ENCODE peak calls at places on chromosomes 7 and 10, in eight cellular contexts. G is ovary, J is Peyer's patch, O is adrenal gland, M is upper lobe of left lung, S is endothelial cell of umbilical vein, Z is prostate gland, E is HepG2. N is an unnamed sample. For H3K36me3, the result is how much of the 10 kb centered on the place peaks cover.

GRCh38 chr10:7610651-7611389 is 55.9 kb downstream of the ITIH5 start:
- DNase-seq in G (peak), J (no peak), O (no peak), M (no peak), S (no peak), Z (no peak), E (no peak), N (no peak)

GRCh38 chr7:67758551-67758950 is 761.9 kb downstream of the TYW1 start:
- DNase-seq in G (no peak), J (no peak), O (no peak), M (no peak), S (no peak), Z (no peak), E (no peak), N (no peak)

GRCh38 chr7:134685250-134685649 is 38.6 kb downstream of the BPGM start:
- DNase-seq in G (no peak), J (no peak), O (no peak), M (no peak), S (peak), Z (no peak), E (no peak), N (no peak)

GRCh38 chr7:43117025-43117424 is 4.6 kb downstream of the HECW1 start:
- DNase-seq in G (no peak), J (no peak), O (no peak), M (no peak), S (no peak), Z (no peak), E (no peak), N (no peak)

GRCh38 chr10:86107131-86107530 is 259.5 kb downstream of the GRID1 start:
- DNase-seq in G (no peak), J (no peak), O (no peak), M (no peak), S (no peak), Z (no peak), E (no peak), N (no peak)

GRCh38 chr7:54015251-54015650 is 526.9 kb upstream of the VSTM2A start:
- DNase-seq in G (no peak), J (no peak), O (no peak), M (no peak), S (no peak), Z (no peak), E (no peak), N (no peak)

GRCh38 chr7:43749383-43749940 is 9.0 kb upstream of the BLVRA start:
- DNase-seq in G (no peak), J (no peak), O (no peak), M (no peak), S (no peak), Z (no peak), E (no peak), N (no peak)

GRCh38 chr7:85178531-85179298 is 8.1 kb downstream of the SEMA3D start:
- DNase-seq in G (no peak), J (no peak), O (no peak), M (no peak), S (no peak), Z (no peak), E (no peak), N (no peak)

GRCh38 chr7:121395494-121395960 is 581 bp downstream of the FAM3C start:
- DNase-seq in G (no peak), J (no peak), O (peak), M (no peak), S (peak), Z (no peak), E (peak), N (peak)

GRCh38 chr7:506921-507622 is 12.6 kb downstream of the PDGFA start:
- DNase-seq in G (no peak), J (peak), O (no peak), M (peak), S (no peak), Z (no peak), E (no peak), N (no peak)

GRCh38 chr7:1024876-1025746 is 19.2 kb upstream of the GPR146 start:
- DNase-seq in G (no peak), J (no peak), O (no peak), M (peak), S (no peak), Z (no peak), E (no peak), N (no peak)

GRCh38 chr7:45457591-45457990 is 116.6 kb upstream of the ADCY1 start:
- DNase-seq in G (no peak), J (no peak), O (no peak), M (peak), S (no peak), Z (no peak), E (no peak), N (no peak)

GRCh38 chr7:68642727-68643126 is 955.5 kb upstream of the AUTS2 start:
- DNase-seq in G (no peak), J (no peak), O (no peak), M (no peak), S (no peak), Z (no peak), E (no peak), N (no peak)

GRCh38 chr7:101927389-101928306 is 110.2 kb downstream of the CUX1 start:
- DNase-seq in G (peak), J (peak), O (no peak), M (peak), S (peak), Z (no peak), E (no peak), N (no peak)

GRCh38 chr7:157177997-157178396 is 39.3 kb downstream of the UBE3C start:
- DNase-seq in G (no peak), J (no peak), O (no peak), M (no peak), S (no peak), Z (no peak), E (no peak), N (no peak)

GRCh38 chr7:78712111-78712510 is 741.4 kb downstream of the MAGI2 start:
- DNase-seq in G (no peak), J (no peak), O (no peak), M (no peak), S (no peak), Z (no peak), E (no peak), N (no peak)

GRCh38 chr10:67912330-67912946 is 28.0 kb downstream of the SIRT1 start:
- DNase-seq in G (no peak), J (no peak), O (no peak), M (no peak), S (no peak), Z (no peak), E (no peak), N (no peak)

GRCh38 chr7:771241-772004 is 44.3 kb upstream of the PRKAR1B start:
- DNase-seq in G (peak), J (peak), O (peak), M (peak), S (peak), Z (peak), E (no peak), N (peak)

GRCh38 chr10:1715821-1716220 is 21.5 kb downstream of the ADARB2 start:
- DNase-seq in G (no peak), J (no peak), O (no peak), M (no peak), S (no peak), Z (peak), E (no peak), N (no peak)

GRCh38 chr10:124293641-124294449 is 124.9 kb downstream of the OAT start:
- DNase-seq in G (no peak), J (no peak), O (no peak), M (no peak), S (no peak), Z (no peak), E (no peak), N (no peak)

GRCh38 chr7:414681-415560 is 104.7 kb downstream of the PDGFA start:
- DNase-seq in G (peak), J (peak), O (no peak), M (peak), S (no peak), Z (no peak), E (no peak), N (no peak)

GRCh38 chr7:152663101-152663740 is 12.7 kb downstream of the XRCC2 start:
- DNase-seq in G (no peak), J (no peak), O (no peak), M (no peak), S (no peak), Z (no peak), E (no peak), N (no peak)

GRCh38 chr10:83991986-83992753 is 147.1 kb upstream of the GHITM start:
- DNase-seq in G (no peak), J (no peak), O (no peak), M (no peak), S (peak), Z (no peak), E (peak), N (peak)

DNA sequence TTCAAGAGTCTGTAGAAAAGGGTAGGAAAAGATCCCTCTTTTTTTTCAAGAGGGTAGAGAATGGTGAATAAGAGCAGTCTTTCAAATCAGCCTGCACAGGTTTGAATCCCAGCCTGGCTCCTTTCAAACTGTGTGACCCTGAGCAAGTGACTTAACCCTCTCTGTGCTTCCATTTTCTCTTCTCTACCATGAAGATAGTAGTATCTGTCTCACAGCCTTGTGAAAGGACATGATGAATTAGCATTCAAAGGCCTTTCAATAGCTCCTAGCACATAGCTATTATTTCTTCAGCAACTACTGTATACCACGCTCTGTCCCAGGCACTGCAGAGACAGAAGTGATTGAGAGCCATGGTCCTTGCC is 25.4 kb downstream of the LEP start:
- DNase-seq in G (no peak), J (no peak), O (no peak), M (no peak), S (no peak), Z (no peak), E (no peak), N (no peak)
- H3K4me3 ChIP-seq in G (no peak), J (no peak), O (no peak), M (no peak), S (no peak), Z (no peak), E (no peak), N (no peak)

DNA sequence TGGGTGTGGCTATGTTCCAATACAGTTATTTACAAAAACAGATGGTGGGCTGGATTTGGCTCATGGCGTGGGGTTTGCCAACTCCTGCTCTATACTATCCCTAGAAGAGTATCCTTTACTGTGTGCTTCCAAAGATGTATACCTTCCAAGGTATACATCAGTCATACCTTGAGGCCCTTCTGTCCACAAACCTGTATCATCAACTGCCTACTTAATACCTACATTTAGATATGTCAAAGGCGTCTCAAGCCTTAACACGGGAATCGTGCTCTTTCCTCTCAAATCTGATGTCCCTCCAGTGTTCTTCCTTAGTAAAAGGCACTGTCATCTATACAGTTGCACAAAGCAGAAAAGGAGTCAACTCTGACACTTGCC is 37.0 kb downstream of the NAMPT start:
- DNase-seq in G (no peak), J (no peak), O (no peak), M (no peak), S (no peak), Z (no peak), E (no peak), N (no peak)
- TF ChIP-seq POLR2A in G (no peak), J (no peak), O (no peak), M (no peak), S (no peak), Z (no peak), E (no peak), N (no peak)

DNA sequence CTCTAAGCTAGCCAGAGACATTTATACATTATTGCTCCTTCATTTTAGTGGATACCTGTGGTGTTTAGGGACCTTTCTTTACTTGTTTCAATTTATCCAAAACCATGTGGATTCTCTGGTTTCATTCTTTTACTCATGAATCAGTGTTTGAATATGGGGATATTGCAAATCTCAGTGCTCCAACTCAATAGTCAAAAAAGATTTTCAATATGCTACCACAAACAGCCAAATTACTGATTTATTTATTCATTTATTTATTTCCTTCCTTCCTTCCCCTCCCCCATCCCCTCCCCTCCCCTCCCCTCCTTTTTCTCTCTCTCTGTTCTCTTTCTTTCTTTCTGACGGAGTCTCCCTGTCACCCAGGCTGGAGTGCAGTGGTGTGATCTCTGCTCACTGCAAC is 253.1 kb upstream of the IMMP2L start:
- DNase-seq in G (no peak), J (no peak), O (no peak), M (no peak), S (no peak), Z (no peak), E (no peak), N (no peak)
- H3K36me3 ChIP-seq in G (under half), J (under half), O (under half), M (under half), S (under half), Z (under half), E (under half), N (under half)

GRCh38 chr10:100736809-100737358 is 8.5 kb upstream of the PAX2 start:
- DNase-seq in G (no peak), J (no peak), O (no peak), M (no peak), S (no peak), Z (no peak), E (no peak), N (no peak)
- H3K4me3 ChIP-seq in G (no peak), J (no peak), O (no peak), M (no peak), S (no peak), Z (no peak), E (no peak), N (no peak)

GRCh38 chr7:76303057-76303828 is 770 bp downstream of the HSPB1 start:
- DNase-seq in G (peak), J (peak), O (peak), M (peak), S (peak), Z (peak), E (peak), N (peak)
- TF ChIP-seq POLR2A in G (peak), J (peak), O (peak), M (peak), S (no peak), Z (peak), E (peak), N (peak)

DNA sequence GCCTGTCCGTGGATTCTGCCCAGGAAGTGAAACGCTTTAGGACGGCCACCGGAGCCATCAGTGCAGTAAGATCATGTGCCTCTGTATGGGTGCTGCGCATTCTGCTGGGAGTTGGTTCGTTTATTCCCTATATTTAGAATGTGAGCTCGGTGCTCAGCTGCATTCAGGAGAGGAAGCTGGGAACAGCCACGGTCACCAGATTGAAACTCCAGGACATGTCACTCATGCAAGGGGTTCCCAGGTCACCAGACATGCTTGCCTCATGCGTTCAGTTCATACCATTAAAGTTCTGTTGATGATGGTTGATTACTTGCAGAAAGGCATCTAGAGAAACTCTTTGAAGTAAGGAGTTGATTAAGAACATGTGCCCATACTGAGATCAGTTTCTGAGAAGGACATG is 78.1 kb downstream of the TRRAP start:
- DNase-seq in G (no peak), J (no peak), O (no peak), M (no peak), S (no peak), Z (no peak), E (no peak), N (no peak)
- H3K36me3 ChIP-seq in G (under half), J (under half), O (under half), M (half or more), S (under half), Z (under half), E (half or more), N (under half)

DNA sequence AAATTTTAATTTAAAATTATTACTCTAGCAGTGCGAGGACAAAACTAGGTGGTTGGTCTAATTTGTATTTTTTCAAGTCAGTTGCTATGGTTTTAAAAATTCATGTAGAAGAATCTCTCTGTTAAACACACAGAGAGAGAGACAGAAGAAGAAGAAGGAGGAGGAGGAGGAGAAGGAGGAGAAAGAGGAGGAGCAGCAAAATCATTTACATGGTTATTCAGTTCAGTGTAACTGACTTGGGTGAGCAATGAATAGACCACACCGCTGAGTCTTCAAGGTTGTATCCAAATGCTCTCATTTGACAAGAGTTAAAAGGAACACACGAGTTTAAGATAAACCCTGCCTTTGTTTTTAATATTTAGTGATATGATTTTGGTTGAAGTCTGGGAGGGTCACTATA is 131.1 kb downstream of the PDE1C start:
- DNase-seq in G (no peak), J (no peak), O (no peak), M (no peak), S (no peak), Z (no peak), E (no peak), N (no peak)
- H3K4me3 ChIP-seq in G (no peak), J (no peak), O (no peak), M (no peak), S (no peak), Z (no peak), E (no peak), N (no peak)

GRCh38 chr7:135922263-135922662 is 54.9 kb downstream of the MTPN start:
- DNase-seq in G (no peak), J (no peak), O (no peak), M (no peak), S (no peak), Z (no peak), E (no peak), N (no peak)

GRCh38 chr7:135918134-135918533 is 59.0 kb downstream of the MTPN start:
- DNase-seq in G (no peak), J (no peak), O (no peak), M (no peak), S (no peak), Z (no peak), E (no peak), N (no peak)

GRCh38 chr7:135920478-135920877 is 56.7 kb downstream of the MTPN start:
- DNase-seq in G (no peak), J (no peak), O (no peak), M (no peak), S (no peak), Z (no peak), E (no peak), N (no peak)

GRCh38 chr7:135917721-135918120 is 59.4 kb downstream of the MTPN start:
- DNase-seq in G (no peak), J (no peak), O (no peak), M (no peak), S (no peak), Z (no peak), E (no peak), N (no peak)

DNA sequence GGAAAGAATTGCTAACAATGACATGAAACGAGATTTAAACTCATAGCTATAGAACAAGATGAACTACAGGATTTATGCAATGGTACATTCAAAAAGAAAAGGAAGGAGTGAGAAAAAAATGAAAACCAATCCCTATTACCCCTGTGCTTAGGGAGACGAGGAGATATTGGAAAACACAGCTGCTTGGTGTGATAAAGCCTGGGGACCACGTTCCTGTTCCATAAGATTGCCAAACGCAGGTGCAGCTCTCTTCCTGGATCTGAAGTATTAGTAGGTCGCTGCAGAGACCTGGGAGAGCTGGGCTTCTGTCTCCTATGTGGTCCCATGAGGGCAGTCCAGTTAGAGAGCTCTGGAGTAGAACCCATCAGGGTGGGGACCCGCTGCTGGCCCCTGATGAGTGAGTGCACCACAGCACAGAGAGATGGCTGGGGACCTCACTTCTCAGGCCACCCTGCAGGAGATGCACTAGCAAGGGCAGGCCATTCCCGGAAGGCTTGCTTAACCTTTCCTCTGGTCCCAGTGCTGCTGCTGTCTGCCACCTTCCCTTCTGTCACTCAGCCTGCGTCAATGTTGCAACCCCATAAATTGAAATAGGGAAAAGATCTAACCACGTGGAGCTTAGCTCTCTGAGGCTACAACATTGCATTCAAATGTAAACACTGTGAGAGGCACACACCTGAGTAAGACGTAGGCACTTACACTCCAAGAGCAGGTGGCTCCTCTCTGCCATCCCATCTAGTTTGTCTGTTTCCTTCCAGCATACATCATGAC is 57.9 kb downstream of the MTPN start:
- DNase-seq in G (no peak), J (no peak), O (no peak), M (no peak), S (no peak), Z (no peak), E (no peak), N (no peak)
- TF ChIP-seq POLR2A in G (no peak), J (no peak), O (no peak), M (no peak), S (no peak), Z (no peak), E (no peak), N (no peak)

GRCh38 chr10:30447125-30447799 is 13.3 kb downstream of the MAP3K8 start:
- DNase-seq in G (no peak), J (no peak), O (no peak), M (no peak), S (no peak), Z (no peak), E (no peak), N (no peak)

GRCh38 chr10:30443049-30443448 is 9.1 kb downstream of the MAP3K8 start:
- DNase-seq in G (no peak), J (no peak), O (no peak), M (no peak), S (no peak), Z (no peak), E (no peak), N (no peak)

GRCh38 chr10:30441974-30442606 is 8.1 kb downstream of the MAP3K8 start:
- DNase-seq in G (no peak), J (no peak), O (no peak), M (no peak), S (no peak), Z (no peak), E (no peak), N (no peak)

GRCh38 chr10:30439931-30440330 is 5.9 kb downstream of the MAP3K8 start:
- DNase-seq in G (no peak), J (no peak), O (no peak), M (no peak), S (no peak), Z (no peak), E (no peak), N (no peak)

GRCh38 chr10:30445716-30446115 is 11.7 kb downstream of the MAP3K8 start:
- DNase-seq in G (no peak), J (no peak), O (no peak), M (no peak), S (no peak), Z (no peak), E (no peak), N (no peak)
- H3K36me3 ChIP-seq in G (under half), J (under half), O (under half), M (under half), S (under half), Z (under half), E (half or more), N (under half)